ENCODE peak calls at places on chromosomes 4 and X, in seven cellular contexts. C, H, K, X, B, T and U are unnamed samples.

GRCh38 chr4:142040043-142040442 is 403.7 kb downstream of the IL15 start:
- DNase-seq in C (no peak), T (no peak), H (no peak), X (no peak), B (no peak), K (no peak), U (no peak)

GRCh38 chrX:131588995-131589394 is 45.1 kb downstream of the OR13H1 start:
- DNase-seq in K (no peak), X (no peak), H (no peak), B (no peak), T (no peak), C (no peak), U (no peak)

GRCh38 chr4:76641758-76642157 is 206.7 kb downstream of the SHROOM3 start:
- DNase-seq in X (no peak), C (no peak), H (no peak), K (no peak), T (no peak), B (no peak), U (no peak)

GRCh38 chrX:133674726-133675470 is 259.6 kb upstream of the GPC4 start:
- DNase-seq in X (no peak), B (no peak), T (no peak), K (no peak), C (no peak), H (no peak), U (no peak)

GRCh38 chr4:3250956-3251690 is 2.2 kb downstream of the MSANTD1 start:
- DNase-seq in X (no peak), H (no peak), C (peak), T (peak), B (no peak), K (no peak), U (peak)

GRCh38 chr4:86968477-86969015 is 33.7 kb downstream of the AFF1 start:
- DNase-seq in X (no peak), H (no peak), K (no peak), B (no peak), T (no peak), C (no peak), U (no peak)

GRCh38 chr4:127856485-127857447 is 23.9 kb upstream of the PLK4 start:
- DNase-seq in X (peak), K (no peak), C (no peak), T (no peak), B (peak), H (no peak), U (no peak)

GRCh38 chr4:119041951-119042560 is 93.6 kb upstream of the MYOZ2 start:
- DNase-seq in T (no peak), B (peak), H (peak), X (peak), K (no peak), C (no peak), U (no peak)

GRCh38 chr4:57193164-57193810 is 83.1 kb upstream of the IGFBP7 start:
- DNase-seq in H (no peak), B (no peak), K (no peak), C (no peak), X (no peak), T (no peak), U (no peak)

GRCh38 chrX:70481871-70482270 is 37.2 kb downstream of the DLG3 start:
- DNase-seq in T (no peak), K (no peak), H (no peak), C (no peak), X (no peak), B (no peak), U (no peak)

GRCh38 chr4:152278505-152279301 is 257.2 kb downstream of the FBXW7 start:
- DNase-seq in X (no peak), T (no peak), B (no peak), H (no peak), C (no peak), K (no peak), U (no peak)

GRCh38 chr4:94435874-94436273 is 15.9 kb upstream of the PDLIM5 start:
- DNase-seq in H (no peak), X (no peak), C (no peak), B (no peak), K (no peak), T (no peak), U (no peak)

GRCh38 chr4:108068422-108068821 is 78.7 kb downstream of the HADH start:
- DNase-seq in B (no peak), X (peak), T (no peak), H (no peak), K (no peak), C (no peak), U (no peak)

GRCh38 chr4:123023647-123024046 is 101.2 kb upstream of the NUDT6 start:
- DNase-seq in T (no peak), B (no peak), X (no peak), C (no peak), K (no peak), H (no peak), U (peak)

GRCh38 chrX:15163131-15163530 is 106.8 kb downstream of the ASB9 start:
- DNase-seq in T (no peak), X (no peak), C (no peak), B (no peak), K (no peak), H (no peak), U (no peak)

GRCh38 chr4:1746919-1747602 is 25.7 kb downstream of the TACC3 start:
- DNase-seq in B (no peak), K (no peak), C (no peak), T (no peak), H (no peak), X (no peak), U (no peak)

GRCh38 chr4:25767877-25768475 is 94.8 kb downstream of the SEL1L3 start:
- DNase-seq in H (peak), X (peak), K (peak), B (peak), C (peak), T (peak), U (no peak)

GRCh38 chr4:74619931-74620702 is 174.2 kb downstream of the BTC start:
- DNase-seq in X (no peak), K (no peak), B (no peak), T (no peak), C (no peak), H (no peak), U (no peak)

GRCh38 chrX:5810636-5811035 is 418.0 kb downstream of the NLGN4X start:
- DNase-seq in X (no peak), B (no peak), H (no peak), K (no peak), T (no peak), C (no peak), U (no peak)

GRCh38 chr4:85603437-85604336 is 128.7 kb downstream of the ARHGAP24 start:
- DNase-seq in T (no peak), H (no peak), X (peak), K (no peak), C (no peak), B (peak), U (no peak)

GRCh38 chrX:80285131-80285773 is 135.0 kb upstream of the TENT5D start:
- DNase-seq in C (no peak), T (no peak), B (peak), K (no peak), X (no peak), H (no peak), U (no peak)